ENCODE peak calls at places on chromosome 15, in six cellular contexts. Y is CD4-positive, alpha-beta T cell; V is NCI-H1417; U is RWPE1; L is heart right ventricle; R is A549. M is an unnamed sample.

GRCh38 chr15:59887211-59887610 is 116.9 kb upstream of the FOXB1 start:
- DNase-seq in V (no peak), U (no peak), L (no peak), R (no peak), Y (no peak), M (no peak)

GRCh38 chr15:62791694-62792093 is 250.9 kb upstream of the TPM1 start:
- DNase-seq in Y (no peak), L (no peak), U (no peak), R (no peak), V (no peak), M (no peak)

GRCh38 chr15:63135804-63136203 is 14.1 kb downstream of the LACTB start:
- DNase-seq in Y (no peak), R (no peak), U (peak; percentile 64), L (no peak), V (no peak), M (no peak)

GRCh38 chr15:45163508-45163856 is 24.3 kb downstream of the SHF start:
- DNase-seq in L (no peak), U (no peak), R (no peak), Y (no peak), V (no peak), M (no peak)

GRCh38 chr15:81282911-81283310 is 41.0 kb downstream of the STARD5 start:
- DNase-seq in U (no peak), R (no peak), L (no peak), V (no peak), Y (no peak), M (no peak)

GRCh38 chr15:101124731-101125558 is 126.9 kb downstream of the CHSY1 start:
- DNase-seq in U (no peak), L (no peak), R (no peak), V (no peak), Y (no peak), M (no peak)

GRCh38 chr15:74430510-74430951 is 3.2 kb downstream of the SEMA7A start:
- DNase-seq in U (no peak), V (no peak), Y (no peak), L (no peak), R (no peak), M (no peak)

GRCh38 chr15:56869573-56869972 is 48.9 kb upstream of the TCF12 start:
- DNase-seq in V (peak; percentile 50), Y (no peak), L (peak; percentile 24), U (no peak), R (no peak), M (no peak)

GRCh38 chr15:48433226-48433886 is 102.1 kb downstream of the DUT start:
- DNase-seq in Y (no peak), V (no peak), U (no peak), R (no peak), L (no peak), M (no peak)